ENCODE peak calls at places on chromosome 12, in five cellular contexts. K is 8988T, D is NCI-H1105, M is activated gamma-delta T cell treated with Interleukin-2 at 50 U/mL for 16 hours, Q is activated B cell treated with CpG ODN at 0.5 μM for 24 hours. J is an unnamed sample.

GRCh38 chr12:71900091-71900490 is 38.6 kb upstream of the TPH2 start:
- DNase-seq in K (no peak), D (no peak), M (no peak), Q (no peak), J (no peak)

GRCh38 chr12:89574736-89575208 is 48.9 kb upstream of the POC1B start:
- DNase-seq in K (no peak), D (no peak), M (no peak), Q (no peak), J (no peak)

GRCh38 chr12:69151254-69151751 is 88.1 kb upstream of the CPSF6 start:
- DNase-seq in K (no peak), D (no peak), M (no peak), Q (no peak), J (no peak)

GRCh38 chr12:132444957-132445883 is 44.7 kb upstream of the FBRSL1 start:
- DNase-seq in K (no peak), D (no peak), M (peak), Q (peak), J (peak)

GRCh38 chr12:111942557-111942956 is 70.4 kb downstream of the TMEM116 start:
- DNase-seq in K (no peak), D (no peak), M (no peak), Q (no peak), J (no peak)

GRCh38 chr12:128613821-128614220 is 209.9 kb downstream of the SLC15A4 start:
- DNase-seq in K (no peak), D (no peak), M (no peak), Q (no peak), J (no peak)

GRCh38 chr12:88242939-88243338 is 100.8 kb downstream of the TMTC3 start:
- DNase-seq in K (no peak), D (no peak), M (no peak), Q (no peak), J (no peak)

GRCh38 chr12:130301577-130301976 is 36.1 kb upstream of the PIWIL1 start:
- DNase-seq in K (no peak), D (no peak), M (no peak), Q (no peak), J (no peak)

GRCh38 chr12:105020241-105020962 is 34.3 kb downstream of the NOPCHAP1 start:
- DNase-seq in K (no peak), D (peak), M (no peak), Q (no peak), J (no peak)

GRCh38 chr12:15563683-15564082 is 225.5 kb downstream of the EPS8 start:
- DNase-seq in K (no peak), D (no peak), M (no peak), Q (no peak), J (no peak)

GRCh38 chr12:56229819-56230448 is at the start of gene SLC39A5:
- DNase-seq in K (no peak), D (no peak), M (no peak), Q (no peak), J (no peak)

GRCh38 chr12:58959639-58960300 is 39.5 kb upstream of the LRIG3 start:
- DNase-seq in K (no peak), D (no peak), M (no peak), Q (no peak), J (no peak)

GRCh38 chr12:12216349-12217017 is 50.4 kb downstream of the LRP6 start:
- DNase-seq in K (no peak), D (no peak), M (no peak), Q (no peak), J (no peak)

GRCh38 chr12:110039085-110039807 is 9.1 kb downstream of the C12orf76 start:
- DNase-seq in K (peak), D (no peak), M (peak), Q (no peak), J (peak)

GRCh38 chr12:57159341-57159740 is 11.9 kb upstream of the LRP1-AS start:
- DNase-seq in K (no peak), D (no peak), M (no peak), Q (no peak), J (no peak)

GRCh38 chr12:121476477-121476876 is 76.6 kb downstream of the RNF34 start:
- DNase-seq in K (no peak), D (no peak), M (no peak), Q (no peak), J (no peak)

GRCh38 chr12:54460317-54460935 is 13.0 kb downstream of the GTSF1 start:
- DNase-seq in K (no peak), D (no peak), M (no peak), Q (no peak), J (no peak)

GRCh38 chr12:24045816-24046257 is 96.4 kb upstream of the SOX5 start:
- DNase-seq in K (no peak), D (no peak), M (no peak), Q (no peak), J (no peak)

GRCh38 chr12:64178122-64178521 is 44.0 kb downstream of the KICS2 start:
- DNase-seq in K (no peak), D (no peak), M (no peak), Q (no peak), J (no peak)

GRCh38 chr12:69415471-69416275 is 54.5 kb upstream of the FRS2 start:
- DNase-seq in K (peak), D (no peak), M (no peak), Q (no peak), J (no peak)

J was measured in activated effector memory CD4-positive, alpha-beta T cell treated with Interleukin-2 at 50 U/mL for 16 hours.